ENCODE peak calls at places on chromosomes 6 and 20, in ten cellular contexts. S is HL-60; Z is activated CD4-positive, alpha-beta T cell treated with anti-CD3 and anti-CD28 coated beads, Interleukin-2, amount 10 ng/mL, durations not matched to agents 7 days and 5 days; F is NB4; U is lower lobe of right lung; D is GM04503; O is heart right ventricle; Y is HEK293T; J is astrocyte of the cerebellum; B is activated T-helper 1 cell treated with anti-CD3 and anti-CD28 coated beads, Interleukin-2, amount 50 U/mL, for 16 hours. K is an unnamed sample.

GRCh38 chr20:51631011-51631950 is 88.8 kb upstream of the NFATC2 start:
- DNase-seq in S (peak), Z (peak), F (peak), U (no peak), D (peak), O (peak), Y (no peak), J (peak), B (no peak), K (no peak)

GRCh38 chr6:41966961-41967311 is 25.3 kb upstream of the CCND3 start:
- DNase-seq in S (peak), Z (no peak), F (peak), U (no peak), D (no peak), O (no peak), Y (no peak), J (peak), B (no peak), K (no peak)

GRCh38 chr20:62137478-62138203 is 5.6 kb downstream of the PSMA7 start:
- DNase-seq in S (no peak), Z (no peak), F (no peak), U (no peak), D (no peak), O (no peak), Y (no peak), J (no peak), B (no peak), K (no peak)

GRCh38 chr6:445571-446417 is 54.2 kb downstream of the IRF4 start:
- DNase-seq in S (no peak), Z (no peak), F (no peak), U (no peak), D (no peak), O (no peak), Y (no peak), J (no peak), B (no peak), K (no peak)

GRCh38 chr6:142088858-142089216 is 43.9 kb upstream of the GJE1 start:
- DNase-seq in S (peak), Z (no peak), F (peak), U (no peak), D (no peak), O (peak), Y (no peak), J (peak), B (no peak), K (no peak)

GRCh38 chr6:150719099-150719767 is 119.5 kb downstream of the PLEKHG1 start:
- DNase-seq in S (no peak), Z (no peak), F (no peak), U (no peak), D (no peak), O (no peak), Y (no peak), J (no peak), B (no peak), K (no peak)

GRCh38 chr20:34069341-34070078 is 42.5 kb downstream of the EIF2S2 start:
- DNase-seq in S (peak), Z (peak), F (peak), U (peak), D (peak), O (peak), Y (peak), J (peak), B (peak), K (peak)

GRCh38 chr6:77633471-77633870 is 19.4 kb upstream of the MEI4 start:
- DNase-seq in S (no peak), Z (no peak), F (no peak), U (no peak), D (no peak), O (no peak), Y (no peak), J (peak), B (no peak), K (no peak)

GRCh38 chr6:145457556-145457955 is 277.8 kb downstream of the EPM2A start:
- DNase-seq in S (no peak), Z (no peak), F (no peak), U (no peak), D (no peak), O (no peak), Y (no peak), J (no peak), B (no peak), K (no peak)

GRCh38 chr6:143119260-143119659 is 58.6 kb downstream of the AIG1 start:
- DNase-seq in S (no peak), Z (no peak), F (no peak), U (no peak), D (no peak), O (no peak), Y (no peak), J (no peak), B (no peak), K (no peak)

GRCh38 chr6:107717781-107718180 is 106.3 kb downstream of the SCML4 start:
- DNase-seq in S (no peak), Z (no peak), F (no peak), U (no peak), D (no peak), O (no peak), Y (no peak), J (no peak), B (no peak), K (no peak)

GRCh38 chr6:44046516-44047178 is 80.6 kb downstream of the MRPL14 start:
- DNase-seq in S (no peak), Z (no peak), F (no peak), U (peak), D (no peak), O (no peak), Y (no peak), J (no peak), B (no peak), K (no peak)

GRCh38 chr20:49344975-49345374 is 67.1 kb upstream of the ZNFX1 start:
- DNase-seq in S (no peak), Z (no peak), F (no peak), U (no peak), D (peak), O (peak), Y (no peak), J (peak), B (no peak), K (no peak)

GRCh38 chr6:31718294-31718693 is 3.1 kb downstream of the LY6G6D start:
- DNase-seq in S (no peak), Z (no peak), F (no peak), U (peak), D (no peak), O (no peak), Y (no peak), J (no peak), B (no peak), K (peak)

GRCh38 chr20:25280051-25280573 is 32.2 kb downstream of the PYGB start:
- DNase-seq in S (no peak), Z (no peak), F (no peak), U (peak), D (no peak), O (peak), Y (no peak), J (no peak), B (no peak), K (peak)

GRCh38 chr6:143939364-143939763 is 68.7 kb downstream of the PLAGL1 start:
- DNase-seq in S (peak), Z (no peak), F (peak), U (no peak), D (no peak), O (no peak), Y (no peak), J (no peak), B (no peak), K (no peak)

GRCh38 chr6:125524356-125524755 is 222.6 kb upstream of the HDDC2 start:
- DNase-seq in S (no peak), Z (no peak), F (no peak), U (no peak), D (no peak), O (no peak), Y (no peak), J (no peak), B (no peak), K (no peak)

GRCh38 chr20:35269055-35269781 is 8.7 kb downstream of the MMP24OS start:
- DNase-seq in S (peak), Z (peak), F (peak), U (peak), D (no peak), O (peak), Y (peak), J (peak), B (no peak), K (peak)

GRCh38 chr6:132147530-132148011 is 196.4 kb upstream of the CCN2 start:
- DNase-seq in S (no peak), Z (no peak), F (no peak), U (no peak), D (peak), O (peak), Y (no peak), J (peak), B (no peak), K (no peak)

GRCh38 chr6:79604583-79605037 is 26.5 kb upstream of the SH3BGRL2 start:
- DNase-seq in S (no peak), Z (no peak), F (no peak), U (no peak), D (no peak), O (no peak), Y (no peak), J (peak), B (no peak), K (no peak)

GRCh38 chr6:108561742-108562502 is 1.2 kb downstream of the FOXO3 start:
- DNase-seq in S (peak), Z (no peak), F (peak), U (peak), D (no peak), O (peak), Y (no peak), J (no peak), B (no peak), K (peak)

GRCh38 chr6:4550227-4550597 is 226.0 kb upstream of the CDYL start:
- DNase-seq in S (no peak), Z (no peak), F (no peak), U (no peak), D (no peak), O (no peak), Y (no peak), J (no peak), B (no peak), K (no peak)

GRCh38 chr6:153787341-153787606 is 251.8 kb upstream of the OPRM1 start:
- DNase-seq in S (no peak), Z (no peak), F (no peak), U (no peak), D (no peak), O (no peak), Y (no peak), J (no peak), B (no peak), K (no peak)

GRCh38 chr6:45445749-45446454 is 68.2 kb upstream of the SUPT3H start:
- DNase-seq in S (peak), Z (no peak), F (peak), U (peak), D (peak), O (peak), Y (peak), J (peak), B (no peak), K (peak)

GRCh38 chr6:3471711-3472110 is 14.9 kb upstream of the SLC22A23 start:
- DNase-seq in S (no peak), Z (no peak), F (no peak), U (no peak), D (no peak), O (no peak), Y (no peak), J (no peak), B (no peak), K (no peak)

GRCh38 chr6:35497571-35498406 is 910 bp upstream of the TEAD3 start:
- DNase-seq in S (peak), Z (peak), F (peak), U (peak), D (no peak), O (peak), Y (peak), J (no peak), B (peak), K (no peak)

GRCh38 chr6:143941852-143942627 is 66.0 kb downstream of the PLAGL1 start:
- DNase-seq in S (peak), Z (peak), F (peak), U (peak), D (no peak), O (no peak), Y (peak), J (peak), B (peak), K (peak)

GRCh38 chr6:20203561-20204528 is 8.4 kb downstream of the MBOAT1 start:
- DNase-seq in S (no peak), Z (no peak), F (no peak), U (no peak), D (no peak), O (no peak), Y (no peak), J (no peak), B (no peak), K (no peak)